ENCODE peak calls at places on chromosome 13, in four cellular contexts. N, D, C and G are unnamed samples.

GRCh38 chr13:112240076-112240475 is 136.1 kb upstream of the SPACA7 start:
- DNase-seq in C (no peak), D (no peak), N (no peak), G (no peak)

GRCh38 chr13:113406321-113407102 is 42.6 kb upstream of the GRTP1 start:
- DNase-seq in N (no peak), C (no peak), D (no peak), G (no peak)

GRCh38 chr13:99342723-99343315 is 35.6 kb upstream of the GPR183 start:
- DNase-seq in C (no peak), D (no peak), N (no peak), G (no peak)

GRCh38 chr13:47457631-47458030 is 543.4 kb downstream of the SUCLA2 start:
- DNase-seq in D (no peak), N (no peak), C (no peak), G (no peak)

GRCh38 chr13:27830010-27830409 is 37.7 kb downstream of the GSX1 start:
- DNase-seq in D (no peak), C (peak), N (no peak), G (peak)

GRCh38 chr13:54845351-54845965 is 1816.8 kb downstream of the OLFM4 start:
- DNase-seq in D (no peak), N (no peak), C (no peak), G (no peak)

GRCh38 chr13:46119883-46120614 is 15.2 kb upstream of the CPB2 start:
- DNase-seq in D (no peak), N (no peak), C (peak), G (peak)

GRCh38 chr13:99446242-99446641 is 55.0 kb upstream of the TM9SF2 start:
- DNase-seq in C (no peak), D (no peak), N (peak), G (no peak)

GRCh38 chr13:27980280-27980998 is 8.1 kb downstream of the URAD start:
- DNase-seq in D (no peak), C (no peak), N (no peak), G (no peak)

GRCh38 chr13:73412933-73413332 is 354.1 kb downstream of the KLF5 start:
- DNase-seq in N (no peak), C (no peak), D (no peak), G (no peak)

GRCh38 chr13:112899618-112900600 is 69.1 kb upstream of the MCF2L start:
- DNase-seq in C (no peak), N (no peak), D (no peak), G (no peak)

GRCh38 chr13:90315061-90315460 is 1032.4 kb upstream of the MIR17HG start:
- DNase-seq in D (no peak), C (no peak), N (no peak), G (no peak)

GRCh38 chr13:100129605-100130004 is 40.7 kb downstream of the PCCA start:
- DNase-seq in N (no peak), D (peak), C (no peak), G (no peak)

GRCh38 chr13:44974056-44974798 is 15.0 kb downstream of the NUFIP1 start:
- DNase-seq in N (no peak), C (no peak), D (peak), G (no peak)

GRCh38 chr13:92821324-92821723 is 405.3 kb upstream of the GPC6 start:
- DNase-seq in N (no peak), C (no peak), D (no peak), G (no peak)

GRCh38 chr13:50419896-50420295 is 404.7 kb downstream of the KCNRG start:
- DNase-seq in C (no peak), D (no peak), N (no peak), G (no peak)

GRCh38 chr13:27132538-27132937 is 39.1 kb downstream of the USP12 start:
- DNase-seq in C (no peak), N (no peak), D (peak), G (no peak)

GRCh38 chr13:67803118-67803517 is 573.0 kb upstream of the PCDH9 start:
- DNase-seq in D (no peak), N (no peak), C (no peak), G (no peak)

GRCh38 chr13:32314968-32315254 is 252 bp downstream of the ZAR1L start:
- DNase-seq in C (peak), N (peak), D (no peak), G (peak)

GRCh38 chr13:77815330-77815729 is 103.3 kb downstream of the EDNRB start:
- DNase-seq in D (no peak), C (no peak), N (no peak), G (no peak)

GRCh38 chr13:100550433-100550832 is 38.2 kb downstream of the GGACT start:
- DNase-seq in N (no peak), D (no peak), C (no peak), G (peak)

GRCh38 chr13:46964789-46965527 is 68.1 kb upstream of the HTR2A start:
- DNase-seq in C (no peak), D (no peak), N (no peak), G (no peak)

GRCh38 chr13:37209621-37210020 is 104.2 kb upstream of the CSNK1A1L start:
- DNase-seq in C (no peak), N (no peak), D (no peak), G (no peak)

GRCh38 chr13:109198585-109198984 is 569.2 kb downstream of the MYO16 start:
- DNase-seq in N (no peak), D (no peak), C (no peak), G (no peak)

GRCh38 chr13:79637086-79637763 is 156.3 kb downstream of the NDFIP2 start:
- DNase-seq in C (no peak), N (no peak), D (no peak), G (no peak)

GRCh38 chr13:79626924-79627323 is 146.0 kb downstream of the NDFIP2 start:
- DNase-seq in C (no peak), N (no peak), D (no peak), G (no peak)

GRCh38 chr13:79628463-79628862 is 147.5 kb downstream of the NDFIP2 start:
- DNase-seq in D (no peak), C (no peak), N (no peak), G (no peak)

GRCh38 chr13:79625517-79625916 is 144.6 kb downstream of the NDFIP2 start:
- DNase-seq in N (no peak), C (no peak), D (no peak), G (no peak)

GRCh38 chr13:79631260-79631659 is 150.3 kb downstream of the NDFIP2 start:
- DNase-seq in C (no peak), N (no peak), D (no peak), G (no peak)
- TF ChIP-seq BHLHE40 in C (no peak), N (no peak), D (no peak), G (no peak)

DNA sequence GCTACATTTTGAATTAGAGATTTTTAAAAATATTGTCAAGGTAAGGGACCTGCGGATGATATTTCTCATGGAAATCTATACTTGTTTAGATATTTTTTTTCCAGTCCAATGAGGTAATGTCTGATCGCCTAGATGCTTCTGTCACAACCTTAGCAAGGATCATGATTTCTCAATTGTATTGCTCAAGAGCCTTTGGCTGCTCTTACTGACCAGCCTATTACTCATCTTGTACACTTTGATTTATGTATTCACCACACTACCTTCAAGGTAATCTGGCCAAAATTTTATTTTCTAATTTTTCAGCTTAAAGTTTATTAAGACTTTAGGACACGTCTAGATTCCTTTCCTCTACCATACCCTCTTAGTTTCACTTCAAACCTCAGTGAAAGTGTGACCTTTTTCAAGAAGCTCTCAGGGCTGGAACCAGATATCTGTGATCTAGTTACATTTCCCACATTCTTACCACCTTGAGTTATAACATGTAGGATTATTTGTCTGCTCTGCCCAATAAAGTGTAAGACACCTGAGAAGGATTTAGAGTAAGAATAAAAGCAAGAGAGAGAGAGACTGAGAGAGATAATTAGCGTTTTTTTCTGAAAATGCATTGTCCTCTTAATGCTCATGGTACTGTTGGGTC is 197.1 kb downstream of the ITGBL1 start:
- DNase-seq in N (no peak), C (no peak), D (no peak), G (no peak)
- TF ChIP-seq FOXM1 in N (no peak), C (no peak), D (no peak), G (no peak)

DNA sequence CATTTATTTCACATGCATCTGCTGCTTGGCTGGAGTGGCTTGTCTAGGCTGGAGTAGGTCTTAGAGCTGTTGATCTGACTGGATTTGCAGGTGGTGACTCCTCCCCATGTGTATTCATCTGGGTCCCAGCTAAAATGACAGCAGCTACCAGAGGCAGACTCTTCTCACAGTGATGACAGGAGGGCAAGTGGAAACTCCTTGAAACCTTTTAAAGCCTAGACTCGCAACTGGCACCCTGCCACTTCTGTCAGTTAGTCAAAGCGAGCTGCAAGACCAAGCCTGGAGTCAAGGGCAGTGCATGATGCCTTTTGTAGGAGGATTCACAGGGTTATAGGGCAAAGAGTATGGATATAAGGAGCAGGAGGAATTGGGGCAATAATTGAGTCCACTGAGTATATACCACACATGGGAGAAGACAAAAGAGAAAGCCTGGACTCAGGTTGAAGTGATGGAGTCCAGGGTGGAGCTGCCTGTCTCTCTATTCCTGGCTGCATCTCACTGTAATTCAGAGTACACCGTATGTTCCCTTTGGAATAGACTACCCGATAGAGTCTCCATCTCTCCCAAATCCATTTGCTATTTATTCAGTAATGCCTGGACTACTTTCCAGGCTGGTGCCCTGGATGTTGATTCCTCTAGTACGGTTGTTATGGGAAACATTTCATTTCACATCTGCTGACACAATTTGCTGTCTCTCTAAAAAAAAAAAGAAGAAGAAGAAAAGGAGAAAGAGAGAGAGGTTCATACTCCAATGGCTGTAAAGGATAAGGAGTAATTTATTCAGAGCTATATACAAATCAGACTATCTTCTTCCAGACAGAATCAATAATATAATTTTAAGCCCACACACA is 65.5 kb downstream of the TEX26 start:
- DNase-seq in D (no peak), N (no peak), C (no peak), G (no peak)
- TF ChIP-seq BHLHE40 in D (no peak), N (no peak), C (no peak), G (no peak)

GRCh38 chr13:75812751-75813181 is 176.6 kb downstream of the LMO7 start:
- DNase-seq in C (no peak), D (no peak), N (no peak), G (no peak)
- TF ChIP-seq FOXM1 in C (no peak), D (no peak), N (no peak), G (no peak)

GRCh38 chr13:42350141-42350540 is 78.2 kb downstream of the AKAP11 start:
- DNase-seq in D (no peak), C (no peak), N (no peak), G (no peak)

GRCh38 chr13:42354246-42355117 is 82.5 kb downstream of the AKAP11 start:
- DNase-seq in D (peak), C (no peak), N (no peak), G (no peak)

GRCh38 chr13:42360046-42360445 is 88.1 kb downstream of the AKAP11 start:
- DNase-seq in C (no peak), N (no peak), D (no peak), G (no peak)

GRCh38 chr13:42355841-42356575 is 84.1 kb downstream of the AKAP11 start:
- DNase-seq in D (no peak), N (no peak), C (no peak), G (no peak)

GRCh38 chr13:42355118-42355840 is 83.3 kb downstream of the AKAP11 start:
- DNase-seq in C (no peak), D (no peak), N (no peak), G (no peak)
- TF ChIP-seq BHLHE40 in C (no peak), D (no peak), N (no peak), G (no peak)

GRCh38 chr13:105363747-105364177 is 1171.7 kb downstream of the EFNB2 start:
- DNase-seq in D (no peak), C (no peak), N (no peak), G (no peak)
- TF ChIP-seq FOXM1 in D (no peak), C (no peak), N (no peak), G (no peak)

DNA sequence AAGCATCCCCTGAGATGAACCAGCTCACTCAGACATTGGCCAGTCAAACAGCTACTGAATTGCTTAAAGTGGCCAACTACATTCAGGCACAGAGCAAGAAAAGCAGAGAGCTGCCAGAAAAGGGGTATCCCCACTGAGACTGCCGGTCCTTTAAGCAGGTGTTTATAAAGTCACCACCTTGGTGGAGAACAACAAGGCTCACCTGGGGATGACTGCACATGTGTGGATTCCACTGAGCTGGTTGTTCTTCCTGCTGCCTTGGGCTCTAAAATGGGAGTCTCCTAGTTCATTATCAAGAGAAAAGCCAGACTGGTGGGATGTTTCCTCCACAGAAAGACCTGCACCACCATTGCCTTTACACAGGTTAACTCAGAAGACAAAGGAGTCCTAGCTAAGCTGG is 51.8 kb upstream of the IPO5 start:
- DNase-seq in N (no peak), D (no peak), C (no peak), G (no peak)
- TF ChIP-seq BHLHE40 in N (no peak), D (no peak), C (no peak), G (no peak)

DNA sequence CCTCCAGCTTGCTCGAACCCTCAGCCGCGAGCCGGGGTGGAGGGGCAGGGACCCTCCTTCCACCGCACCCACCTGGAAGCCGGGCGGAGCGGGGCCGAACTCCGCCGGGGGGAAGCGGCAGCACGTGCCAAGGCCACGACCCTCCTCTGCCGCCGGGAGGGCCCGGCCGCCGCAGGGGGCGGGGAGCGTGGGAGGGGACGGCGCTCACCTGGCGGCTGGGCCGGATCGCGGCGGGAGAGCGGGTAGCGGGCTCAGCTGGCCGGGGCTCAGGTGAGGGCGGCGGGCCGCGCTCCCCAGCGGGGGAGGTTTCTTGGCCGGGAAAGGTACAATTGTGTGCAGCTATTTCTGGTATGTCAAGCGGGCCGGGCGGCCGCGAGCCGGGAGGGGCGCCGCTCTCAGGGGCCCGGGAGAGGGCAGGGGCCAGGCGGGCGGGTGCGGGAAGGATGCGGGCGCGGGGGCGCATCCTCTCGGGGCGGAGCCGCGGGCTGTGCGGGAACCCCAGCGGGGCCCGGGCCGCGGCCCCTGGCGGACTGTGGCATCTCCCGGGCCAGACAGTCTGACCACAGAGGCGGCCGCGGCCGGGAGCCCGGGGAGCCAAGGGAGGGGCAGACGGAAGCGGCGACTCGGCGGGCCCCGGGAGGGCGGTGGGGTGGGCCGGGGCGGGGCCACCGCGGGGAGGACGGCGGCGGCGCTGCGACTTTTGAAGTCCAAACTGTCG is at the start of gene LMO7:
- DNase-seq in C (peak), N (peak), D (no peak), G (peak)
- TF ChIP-seq FOXM1 in C (no peak), N (no peak), D (no peak), G (no peak)

GRCh38 chr13:51519839-51520238 is 64.4 kb upstream of the WDFY2 start:
- DNase-seq in C (no peak), D (no peak), N (peak), G (no peak)
- TF ChIP-seq BHLHE40 in C (no peak), D (no peak), N (no peak), G (no peak)

DNA sequence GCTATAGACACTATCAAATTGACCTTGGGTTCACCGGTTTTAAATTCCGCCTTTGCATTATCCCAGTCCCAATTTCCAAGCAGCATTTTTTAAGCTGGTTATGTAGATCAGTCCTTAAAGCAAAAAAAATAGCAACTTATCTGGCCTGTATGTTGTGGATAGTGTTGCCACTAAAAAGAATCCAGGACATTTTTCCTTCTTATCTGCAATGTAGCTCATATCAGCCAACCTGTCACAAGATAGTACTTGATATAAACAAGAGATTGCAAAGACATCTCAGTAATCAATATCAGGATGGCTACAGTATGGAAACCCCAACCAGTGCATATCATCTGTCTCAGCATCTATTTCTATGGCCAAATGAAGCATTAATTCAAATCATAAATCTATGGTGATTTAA is 240.6 kb downstream of the DACH1 start:
- DNase-seq in D (no peak), C (no peak), N (no peak), G (no peak)
- TF ChIP-seq FOXM1 in D (no peak), C (no peak), N (no peak), G (no peak)